ENCODE peak calls at places on chromosomes 4 and X, in four cellular contexts. T is H1, X is HepG2, I is GM12878. Q is an unnamed sample.

GRCh38 chr4:182754895-182755294 is 162.3 kb downstream of the DCTD start:
- DNase-seq in I (no peak), X (no peak), T (no peak), Q (no peak)

GRCh38 chr4:93791570-93792195 is 36.9 kb upstream of the ATOH1 start:
- DNase-seq in X (peak), T (peak), I (no peak), Q (peak)

GRCh38 chr4:45347056-45347455 is 620.7 kb upstream of the GNPDA2 start:
- DNase-seq in T (no peak), X (no peak), I (no peak), Q (no peak)

GRCh38 chrX:120781416-120781815 is 94.2 kb downstream of the CT47B1 start:
- DNase-seq in I (no peak), X (no peak), T (no peak), Q (no peak)

GRCh38 chrX:57156397-57157049 is 19.3 kb upstream of the SPIN2A start:
- DNase-seq in T (peak), X (peak), I (no peak), Q (peak)

GRCh38 chrX:56729152-56729557 is at the start of gene NBDY:
- DNase-seq in I (no peak), T (peak), X (no peak), Q (peak)

GRCh38 chr4:108637856-108638255 is 12.5 kb upstream of the OSTC start:
- DNase-seq in X (no peak), I (no peak), T (no peak), Q (no peak)

GRCh38 chrX:136168929-136169735 is 21.8 kb downstream of the FHL1 start:
- DNase-seq in X (no peak), T (peak), I (no peak), Q (no peak)

GRCh38 chrX:9729161-9729885 is 36.3 kb downstream of the GPR143 start:
- DNase-seq in X (peak), T (no peak), I (no peak), Q (no peak)

GRCh38 chrX:141989802-141990201 is 86.1 kb downstream of the MAGEC1 start:
- DNase-seq in X (no peak), I (no peak), T (no peak), Q (no peak)

GRCh38 chr4:109315341-109315740 is 12.9 kb upstream of the COL25A1 start:
- DNase-seq in I (no peak), T (no peak), X (no peak), Q (no peak)

GRCh38 chr4:110778526-110778925 is 155.6 kb upstream of the PITX2 start:
- DNase-seq in T (no peak), X (no peak), I (no peak), Q (no peak)

GRCh38 chrX:19174401-19175025 is 52.2 kb upstream of the ADGRG2 start:
- DNase-seq in T (no peak), X (no peak), I (no peak), Q (no peak)

GRCh38 chrX:153333271-153333670 is 682 bp upstream of the ZNF275 start:
- DNase-seq in I (no peak), T (no peak), X (no peak), Q (no peak)

GRCh38 chr4:5749568-5749967 is 38.6 kb downstream of the EVC start:
- DNase-seq in I (no peak), X (no peak), T (peak), Q (no peak)

GRCh38 chr4:150006197-150006596 is 72.0 kb upstream of the DCLK2 start:
- DNase-seq in I (no peak), T (no peak), X (no peak), Q (no peak)

GRCh38 chr4:126738926-126739325 is 893.8 kb upstream of the INTU start:
- DNase-seq in T (no peak), I (no peak), X (no peak), Q (no peak)

GRCh38 chr4:103075894-103076776 is at the start of gene SLC9B2:
- DNase-seq in X (peak), I (no peak), T (peak), Q (peak)
- TF ChIP-seq CBX5 in X (peak), I (peak), T (no peak), Q (no peak)

DNA sequence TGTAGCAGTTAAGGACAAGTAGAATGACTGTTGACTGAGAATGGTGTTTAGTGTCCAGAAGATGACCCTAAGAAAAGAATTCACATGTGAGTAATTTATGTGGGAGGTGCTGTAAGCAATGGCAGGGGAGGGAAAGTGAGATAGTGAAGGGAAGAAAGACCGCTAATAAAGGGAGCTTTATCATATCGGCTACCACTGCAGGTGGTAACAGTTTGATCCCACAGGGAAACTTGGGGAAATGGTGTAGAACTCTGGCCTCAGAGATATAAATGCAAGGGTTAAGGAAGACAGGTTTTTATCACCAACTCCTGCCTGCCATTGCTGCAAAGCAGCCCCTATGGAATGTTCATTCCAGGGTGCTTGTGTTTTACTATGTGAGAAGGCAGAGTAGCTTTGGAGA is 489.6 kb downstream of the STPG2 start:
- DNase-seq in X (no peak), T (no peak), I (no peak), Q (no peak)
- TF ChIP-seq CBX5 in X (no peak), T (no peak), I (no peak), Q (no peak)

GRCh38 chrX:55240788-55241187 is 20.6 kb downstream of the PAGE5 start:
- DNase-seq in X (no peak), I (no peak), T (no peak), Q (no peak)
- TF ChIP-seq CBX5 in X (no peak), I (no peak), T (no peak), Q (no peak)

GRCh38 chr4:101994247-101994775 is 203.8 kb downstream of the BANK1 start:
- DNase-seq in X (no peak), T (no peak), I (no peak), Q (no peak)
- TF ChIP-seq CBX5 in X (no peak), T (no peak), I (no peak), Q (no peak)

GRCh38 chrX:53086464-53086863 is 4.3 kb downstream of the TSPYL2 start:
- DNase-seq in X (no peak), I (no peak), T (no peak), Q (no peak)
- TF ChIP-seq CBX5 in X (no peak), I (no peak), T (no peak), Q (no peak)

GRCh38 chrX:123184199-123184857 is at the start of gene GRIA3:
- DNase-seq in I (no peak), T (peak), X (no peak), Q (no peak)

GRCh38 chrX:123186796-123187195 is 2.7 kb downstream of the GRIA3 start:
- DNase-seq in T (no peak), X (no peak), I (no peak), Q (no peak)

GRCh38 chrX:123185714-123186113 is 1.6 kb downstream of the GRIA3 start:
- DNase-seq in X (no peak), T (no peak), I (no peak), Q (no peak)

GRCh38 chrX:123188081-123188480 is 4.0 kb downstream of the GRIA3 start:
- DNase-seq in X (no peak), I (no peak), T (no peak), Q (no peak)

GRCh38 chrX:123184858-123185251 is 777 bp downstream of the GRIA3 start:
- DNase-seq in X (no peak), I (no peak), T (peak), Q (no peak)
- TF ChIP-seq CBX5 in X (no peak), I (no peak), T (no peak), Q (no peak)

GRCh38 chr4:88518911-88519310 is 4.7 kb downstream of the PYURF start:
- DNase-seq in I (no peak), X (no peak), T (no peak), Q (no peak)

GRCh38 chr4:88526221-88526815 is 2.7 kb upstream of the PYURF start:
- DNase-seq in I (no peak), X (no peak), T (no peak), Q (peak)

GRCh38 chr4:88527787-88528186 is 4.2 kb upstream of the PYURF start:
- DNase-seq in X (no peak), I (peak), T (no peak), Q (no peak)

GRCh38 chr4:88522702-88523324 is 763 bp downstream of the PYURF start:
- DNase-seq in T (no peak), X (peak), I (no peak), Q (peak)

DNA sequence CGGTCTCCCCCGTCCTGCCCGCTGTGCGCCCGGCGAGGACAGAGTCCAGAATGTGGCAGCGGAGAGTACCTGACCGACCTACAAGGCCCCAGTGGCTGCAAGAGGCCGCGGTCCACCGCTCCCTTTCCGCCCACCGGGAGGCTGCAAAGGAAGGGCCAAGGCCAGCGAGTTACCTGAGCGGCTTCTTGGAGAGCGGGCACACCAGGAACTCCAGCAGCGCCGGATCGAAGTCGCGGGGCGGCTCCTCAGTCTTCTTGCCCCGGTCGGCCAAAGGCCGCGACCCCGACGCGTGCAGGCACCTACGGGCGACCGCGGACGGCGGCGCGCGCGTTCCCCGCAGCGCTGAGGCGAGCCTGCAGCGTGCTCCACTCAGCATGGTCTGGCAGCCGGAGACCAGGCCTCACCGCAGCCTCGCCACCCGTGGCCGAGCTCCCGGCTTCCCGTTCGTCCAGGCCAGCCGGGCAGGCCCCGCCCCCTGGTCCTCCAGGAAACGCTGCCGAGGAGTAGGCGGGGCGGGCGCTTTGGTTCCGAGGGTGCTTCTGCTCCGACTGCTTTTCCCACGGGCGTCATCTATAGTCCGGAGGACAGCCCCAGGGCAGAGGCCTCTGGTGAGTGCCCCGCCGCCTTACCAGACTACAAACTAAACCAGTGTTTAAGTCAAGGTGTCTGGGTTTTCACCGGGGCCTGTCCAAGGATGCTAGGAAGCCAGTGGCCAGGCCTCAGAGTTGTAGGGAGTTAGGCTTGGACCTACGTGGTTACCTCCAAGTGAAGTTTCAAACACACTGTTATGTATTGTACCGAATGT is at the start of gene PYURF:
- DNase-seq in I (peak), X (peak), T (peak), Q (peak)
- TF ChIP-seq CBX5 in I (no peak), X (peak), T (no peak), Q (peak)

GRCh38 chrX:12060489-12061260 is 77.6 kb upstream of the FRMPD4 start:
- DNase-seq in I (no peak), X (no peak), T (no peak), Q (no peak)

GRCh38 chrX:12065251-12065650 is 73.0 kb upstream of the FRMPD4 start:
- DNase-seq in I (no peak), T (peak), X (no peak), Q (peak)
- TF ChIP-seq CBX5 in I (no peak), T (no peak), X (no peak), Q (no peak)

Q was measured in K562.